ENCODE peak calls at places on chromosome 5, in eight cellular contexts. One of them, this sample, is unnamed.

GRCh38 chr5:16492398-16493175 is 27.0 kb upstream of the ZNF622 start:
- DNase-seq in astrocyte: peak; percentile 70
- DNase-seq in heart left ventricle: peak; percentile 55
- DNase-seq in tibial nerve: no peak
- DNase-seq in AG04450: peak; percentile 6
- DNase-seq in left ventricle myocardium inferior: no peak
- DNase-seq in neural progenitor cell: peak; percentile 8
- DNase-seq in foreskin keratinocyte: peak; percentile 93
- DNase-seq in this sample: no peak

GRCh38 chr5:119037496-119038215 is 33.2 kb upstream of the DMXL1 start:
- DNase-seq in astrocyte: peak; percentile 65
- DNase-seq in heart left ventricle: no peak
- DNase-seq in tibial nerve: no peak
- DNase-seq in AG04450: no peak
- DNase-seq in left ventricle myocardium inferior: no peak
- DNase-seq in neural progenitor cell: no peak
- DNase-seq in foreskin keratinocyte: no peak
- DNase-seq in this sample: no peak

GRCh38 chr5:179371681-179372675 is 26.7 kb upstream of the ADAMTS2 start:
- DNase-seq in astrocyte: no peak
- DNase-seq in heart left ventricle: no peak
- DNase-seq in tibial nerve: no peak
- DNase-seq in AG04450: no peak
- DNase-seq in left ventricle myocardium inferior: no peak
- DNase-seq in neural progenitor cell: no peak
- DNase-seq in foreskin keratinocyte: no peak
- DNase-seq in this sample: peak; percentile 17

GRCh38 chr5:111071413-111071812 is at the start of gene TSLP:
- DNase-seq in astrocyte: no peak
- DNase-seq in heart left ventricle: no peak
- DNase-seq in tibial nerve: no peak
- DNase-seq in AG04450: no peak
- DNase-seq in left ventricle myocardium inferior: no peak
- DNase-seq in neural progenitor cell: no peak
- DNase-seq in foreskin keratinocyte: no peak
- DNase-seq in this sample: no peak

GRCh38 chr5:136994154-136994553 is 505.0 kb downstream of the SPOCK1 start:
- DNase-seq in astrocyte: no peak
- DNase-seq in heart left ventricle: no peak
- DNase-seq in tibial nerve: no peak
- DNase-seq in AG04450: no peak
- DNase-seq in left ventricle myocardium inferior: no peak
- DNase-seq in neural progenitor cell: no peak
- DNase-seq in foreskin keratinocyte: no peak
- DNase-seq in this sample: no peak

GRCh38 chr5:8700691-8701090 is 831.7 kb downstream of the MTRR start:
- DNase-seq in astrocyte: no peak
- DNase-seq in heart left ventricle: no peak
- DNase-seq in tibial nerve: no peak
- DNase-seq in AG04450: no peak
- DNase-seq in left ventricle myocardium inferior: no peak
- DNase-seq in neural progenitor cell: no peak
- DNase-seq in foreskin keratinocyte: no peak
- DNase-seq in this sample: no peak

GRCh38 chr5:9851458-9851857 is 221.3 kb upstream of the TAS2R1 start:
- DNase-seq in astrocyte: peak; percentile 91
- DNase-seq in heart left ventricle: no peak
- DNase-seq in tibial nerve: peak; percentile 8
- DNase-seq in AG04450: peak; percentile 77
- DNase-seq in left ventricle myocardium inferior: no peak
- DNase-seq in neural progenitor cell: peak; percentile 22
- DNase-seq in foreskin keratinocyte: peak; percentile 67
- DNase-seq in this sample: no peak

GRCh38 chr5:1757511-1757910 is 42.1 kb downstream of the MRPL36 start:
- DNase-seq in astrocyte: no peak
- DNase-seq in heart left ventricle: no peak
- DNase-seq in tibial nerve: no peak
- DNase-seq in AG04450: no peak
- DNase-seq in left ventricle myocardium inferior: no peak
- DNase-seq in neural progenitor cell: no peak
- DNase-seq in foreskin keratinocyte: no peak
- DNase-seq in this sample: no peak

GRCh38 chr5:10502130-10502529 is 60.5 kb downstream of the ROPN1L start:
- DNase-seq in astrocyte: no peak
- DNase-seq in heart left ventricle: no peak
- DNase-seq in tibial nerve: no peak
- DNase-seq in AG04450: no peak
- DNase-seq in left ventricle myocardium inferior: no peak
- DNase-seq in neural progenitor cell: no peak
- DNase-seq in foreskin keratinocyte: no peak
- DNase-seq in this sample: no peak

GRCh38 chr5:11385251-11385900 is 518.9 kb downstream of the CTNND2 start:
- DNase-seq in astrocyte: peak; percentile 11
- DNase-seq in heart left ventricle: no peak
- DNase-seq in tibial nerve: no peak
- DNase-seq in AG04450: no peak
- DNase-seq in left ventricle myocardium inferior: no peak
- DNase-seq in neural progenitor cell: peak; percentile 53
- DNase-seq in foreskin keratinocyte: no peak
- DNase-seq in this sample: no peak

GRCh38 chr5:153445875-153446567 is 44.4 kb upstream of the GRIA1 start:
- DNase-seq in astrocyte: no peak
- DNase-seq in heart left ventricle: no peak
- DNase-seq in tibial nerve: peak; percentile 56
- DNase-seq in AG04450: no peak
- DNase-seq in left ventricle myocardium inferior: no peak
- DNase-seq in neural progenitor cell: no peak
- DNase-seq in foreskin keratinocyte: no peak
- DNase-seq in this sample: no peak

GRCh38 chr5:161786686-161787085 is 61.2 kb upstream of the GABRA1 start:
- DNase-seq in astrocyte: no peak
- DNase-seq in heart left ventricle: no peak
- DNase-seq in tibial nerve: no peak
- DNase-seq in AG04450: no peak
- DNase-seq in left ventricle myocardium inferior: no peak
- DNase-seq in neural progenitor cell: no peak
- DNase-seq in foreskin keratinocyte: no peak
- DNase-seq in this sample: no peak

GRCh38 chr5:88660947-88661869 is 221.8 kb downstream of the MEF2C start:
- DNase-seq in astrocyte: peak; percentile 97
- DNase-seq in heart left ventricle: peak; percentile 45
- DNase-seq in tibial nerve: no peak
- DNase-seq in AG04450: no peak
- DNase-seq in left ventricle myocardium inferior: no peak
- DNase-seq in neural progenitor cell: peak; percentile 97
- DNase-seq in foreskin keratinocyte: no peak
- DNase-seq in this sample: no peak

GRCh38 chr5:40477856-40478546 is 201.7 kb upstream of the PTGER4 start:
- DNase-seq in astrocyte: peak; percentile 38
- DNase-seq in heart left ventricle: no peak
- DNase-seq in tibial nerve: no peak
- DNase-seq in AG04450: no peak
- DNase-seq in left ventricle myocardium inferior: no peak
- DNase-seq in neural progenitor cell: no peak
- DNase-seq in foreskin keratinocyte: peak; percentile 92
- DNase-seq in this sample: no peak

GRCh38 chr5:134127376-134127861 is 12.9 kb downstream of the TCF7 start:
- DNase-seq in astrocyte: peak; percentile 62
- DNase-seq in heart left ventricle: peak; percentile 76
- DNase-seq in tibial nerve: no peak
- DNase-seq in AG04450: no peak
- DNase-seq in left ventricle myocardium inferior: peak; percentile 61
- DNase-seq in neural progenitor cell: no peak
- DNase-seq in foreskin keratinocyte: no peak
- DNase-seq in this sample: no peak

GRCh38 chr5:36606437-36607113 is at the start of gene SLC1A3:
- DNase-seq in astrocyte: peak; percentile 81
- DNase-seq in heart left ventricle: peak; percentile 54
- DNase-seq in tibial nerve: peak; percentile 59
- DNase-seq in AG04450: no peak
- DNase-seq in left ventricle myocardium inferior: peak; percentile 34
- DNase-seq in neural progenitor cell: peak; percentile 85
- DNase-seq in foreskin keratinocyte: peak; percentile 86
- DNase-seq in this sample: no peak

GRCh38 chr5:8685704-8686103 is 816.8 kb downstream of the MTRR start:
- DNase-seq in astrocyte: no peak
- DNase-seq in heart left ventricle: no peak
- DNase-seq in tibial nerve: no peak
- DNase-seq in AG04450: no peak
- DNase-seq in left ventricle myocardium inferior: no peak
- DNase-seq in neural progenitor cell: peak; percentile 7
- DNase-seq in foreskin keratinocyte: no peak
- DNase-seq in this sample: no peak

GRCh38 chr5:113050606-113051391 is 74.2 kb downstream of the DCP2 start:
- DNase-seq in astrocyte: peak; percentile 88
- DNase-seq in heart left ventricle: no peak
- DNase-seq in tibial nerve: peak; percentile 27
- DNase-seq in AG04450: no peak
- DNase-seq in left ventricle myocardium inferior: no peak
- DNase-seq in neural progenitor cell: no peak
- DNase-seq in foreskin keratinocyte: peak; percentile 88
- DNase-seq in this sample: no peak

GRCh38 chr5:181028032-181028819 is 11.8 kb upstream of the BTNL9 start:
- DNase-seq in astrocyte: no peak
- DNase-seq in heart left ventricle: no peak
- DNase-seq in tibial nerve: no peak
- DNase-seq in AG04450: no peak
- DNase-seq in left ventricle myocardium inferior: no peak
- DNase-seq in neural progenitor cell: peak; percentile 38
- DNase-seq in foreskin keratinocyte: no peak
- DNase-seq in this sample: no peak

GRCh38 chr5:68215888-68216736 is 556 bp downstream of the PIK3R1 start:
- DNase-seq in astrocyte: no peak
- DNase-seq in heart left ventricle: peak; percentile 67
- DNase-seq in tibial nerve: no peak
- DNase-seq in AG04450: no peak
- DNase-seq in left ventricle myocardium inferior: peak; percentile 50
- DNase-seq in neural progenitor cell: peak; percentile 70
- DNase-seq in foreskin keratinocyte: no peak
- DNase-seq in this sample: peak; percentile 74

DNA sequence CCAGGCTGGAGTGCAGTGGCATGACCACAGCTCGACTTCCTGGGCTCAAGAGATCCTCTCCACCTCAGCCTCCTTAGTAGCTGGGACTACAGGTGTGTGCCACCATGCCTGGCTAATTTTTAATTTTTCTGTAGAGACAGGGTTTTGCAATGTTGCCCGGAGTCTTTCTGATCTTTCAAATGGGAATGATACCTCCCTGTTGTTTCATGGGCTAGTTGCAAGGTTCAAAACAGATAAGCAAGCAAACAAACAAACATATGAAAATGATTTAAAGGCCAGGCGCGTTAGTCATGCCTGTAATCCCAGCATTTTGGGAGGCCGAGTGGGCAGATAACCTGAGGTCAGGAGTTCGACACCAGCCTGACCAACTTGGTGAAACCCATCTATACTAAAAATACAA is 45.3 kb upstream of the PLPP1 start:
- DNase-seq in astrocyte: no peak
- DNase-seq in heart left ventricle: no peak
- DNase-seq in tibial nerve: no peak
- DNase-seq in AG04450: no peak
- DNase-seq in left ventricle myocardium inferior: no peak
- DNase-seq in neural progenitor cell: no peak
- DNase-seq in foreskin keratinocyte: no peak
- DNase-seq in this sample: no peak
- H3K27ac ChIP-seq in astrocyte: no peak overlapping the region
- H3K27ac ChIP-seq in heart left ventricle: peak overlapping the region; percentile 1
- H3K27ac ChIP-seq in tibial nerve: no peak overlapping the region
- H3K27ac ChIP-seq in AG04450: no peak overlapping the region
- H3K27ac ChIP-seq in left ventricle myocardium inferior: peak overlapping the region; percentile 85
- H3K27ac ChIP-seq in neural progenitor cell: no peak overlapping the region
- H3K27ac ChIP-seq in foreskin keratinocyte: no peak overlapping the region
- H3K27ac ChIP-seq in this sample: no peak overlapping the region

GRCh38 chr5:74540582-74540981 is 99.9 kb downstream of the ENC1 start:
- DNase-seq in astrocyte: no peak
- DNase-seq in heart left ventricle: no peak
- DNase-seq in tibial nerve: no peak
- DNase-seq in AG04450: no peak
- DNase-seq in left ventricle myocardium inferior: no peak
- DNase-seq in neural progenitor cell: peak; percentile 33
- DNase-seq in foreskin keratinocyte: no peak
- DNase-seq in this sample: no peak
- TF ChIP-seq CTCF in astrocyte: no peak
- TF ChIP-seq CTCF in heart left ventricle: no peak
- TF ChIP-seq CTCF in tibial nerve: no peak
- TF ChIP-seq CTCF in AG04450: no peak
- TF ChIP-seq CTCF in left ventricle myocardium inferior: no peak
- TF ChIP-seq CTCF in neural progenitor cell: no peak
- TF ChIP-seq CTCF in foreskin keratinocyte: no peak
- TF ChIP-seq CTCF in this sample: no peak

DNA sequence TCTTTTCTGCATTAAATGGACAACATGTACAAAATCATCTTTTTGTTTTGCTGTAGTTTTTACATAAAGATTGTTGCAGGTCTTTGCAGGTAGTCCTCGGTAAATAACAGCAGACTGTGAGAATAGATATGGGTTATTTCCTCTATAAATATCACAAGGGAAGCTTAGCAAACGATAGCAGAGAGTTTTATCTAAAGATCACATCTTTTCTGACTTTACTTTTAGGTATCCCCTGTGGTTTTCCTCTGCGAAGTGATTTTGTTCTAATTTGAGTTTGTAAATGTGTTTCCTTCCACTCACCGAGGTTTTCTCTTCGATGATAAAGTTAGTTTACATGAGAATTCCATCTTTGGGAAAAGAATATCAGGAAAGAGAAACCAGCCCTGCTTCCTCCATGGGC is 109.6 kb downstream of the EGFLAM start:
- DNase-seq in astrocyte: no peak
- DNase-seq in heart left ventricle: no peak
- DNase-seq in tibial nerve: no peak
- DNase-seq in AG04450: no peak
- DNase-seq in left ventricle myocardium inferior: no peak
- DNase-seq in neural progenitor cell: no peak
- DNase-seq in foreskin keratinocyte: no peak
- DNase-seq in this sample: no peak
- H3K27me3 ChIP-seq in astrocyte: peaks cover 15% of the 10 kb centered on the region
- H3K27me3 ChIP-seq in heart left ventricle: peaks cover 7% of the 10 kb centered on the region
- H3K27me3 ChIP-seq in tibial nerve: no peaks in the 10 kb centered on the region
- H3K27me3 ChIP-seq in AG04450: peaks cover 17% of the 10 kb centered on the region
- H3K27me3 ChIP-seq in left ventricle myocardium inferior: peaks cover 5% of the 10 kb centered on the region
- H3K27me3 ChIP-seq in neural progenitor cell: peaks cover 26% of the 10 kb centered on the region
- H3K27me3 ChIP-seq in foreskin keratinocyte: peaks cover 7% of the 10 kb centered on the region
- H3K27me3 ChIP-seq in this sample: no peaks in the 10 kb centered on the region

GRCh38 chr5:172438304-172438652 is 16.0 kb downstream of the SH3PXD2B start:
- DNase-seq in astrocyte: no peak
- DNase-seq in heart left ventricle: no peak
- DNase-seq in tibial nerve: no peak
- DNase-seq in AG04450: no peak
- DNase-seq in left ventricle myocardium inferior: peak; percentile 7
- DNase-seq in neural progenitor cell: no peak
- DNase-seq in foreskin keratinocyte: no peak
- DNase-seq in this sample: no peak
- H3K27ac ChIP-seq in astrocyte: no peak overlapping the region
- H3K27ac ChIP-seq in heart left ventricle: peak overlapping the region; percentile 69
- H3K27ac ChIP-seq in tibial nerve: peak overlapping the region; percentile 77
- H3K27ac ChIP-seq in AG04450: no peak overlapping the region
- H3K27ac ChIP-seq in left ventricle myocardium inferior: peak overlapping the region; percentile 52
- H3K27ac ChIP-seq in neural progenitor cell: no peak overlapping the region
- H3K27ac ChIP-seq in foreskin keratinocyte: no peak overlapping the region
- H3K27ac ChIP-seq in this sample: no peak overlapping the region

This sample was measured in CD4-positive, alpha-beta T cell.